ENCODE peak calls at places on chromosome 14, in six cellular contexts. E, V, T, Q, N and F are unnamed samples.
A peak's percentile ranks its signal among the peaks of the same experiment; 100 is the strongest.

GRCh38 chr14:69859591-69859990 is 19.6 kb upstream of the SMOC1 start:
- DNase-seq in T (no peak), N (no peak), V (no peak), Q (no peak), E (no peak), F (no peak)

GRCh38 chr14:72547999-72548398 is 345.9 kb downstream of the DPF3 start:
- DNase-seq in Q (no peak), E (peak; percentile 5), V (no peak), T (no peak), N (no peak), F (no peak)

GRCh38 chr14:75907722-75908330 is 74.0 kb downstream of the TGFB3 start:
- DNase-seq in V (no peak), E (no peak), Q (no peak), T (no peak), N (no peak), F (no peak)

GRCh38 chr14:55684956-55685584 is 105.1 kb downstream of the KTN1 start:
- DNase-seq in Q (no peak), E (no peak), N (no peak), V (no peak), T (no peak), F (no peak)

GRCh38 chr14:92461891-92462290 is 51.7 kb upstream of the RIN3 start:
- DNase-seq in N (no peak), Q (no peak), V (no peak), T (no peak), E (no peak), F (no peak)

GRCh38 chr14:81506512-81506911 is 27.1 kb downstream of the SEL1L start:
- DNase-seq in Q (no peak), T (no peak), N (no peak), E (no peak), V (no peak), F (no peak)

GRCh38 chr14:44912041-44912869 is 49.5 kb downstream of the KLHL28 start:
- DNase-seq in N (no peak), T (no peak), Q (no peak), V (peak; percentile 66), E (no peak), F (no peak)

GRCh38 chr14:20455355-20456300 is 602 bp downstream of the APEX1 start:
- DNase-seq in T (no peak), N (no peak), E (peak; percentile 74), Q (peak; percentile 48), V (peak; percentile 83), F (peak; percentile 13)

GRCh38 chr14:93109572-93110481 is 5.9 kb downstream of the ITPK1 start:
- DNase-seq in T (no peak), E (no peak), N (no peak), Q (no peak), V (no peak), F (no peak)

GRCh38 chr14:100578552-100578951 is 8.7 kb downstream of the BEGAIN start:
- DNase-seq in V (no peak), E (no peak), Q (no peak), T (no peak), N (no peak), F (no peak)

GRCh38 chr14:24761141-24761540 is 127.2 kb upstream of the GZMB start:
- DNase-seq in V (no peak), T (no peak), N (no peak), E (no peak), Q (no peak), F (no peak)

GRCh38 chr14:100815478-100816285 is 10.2 kb upstream of the MEG3 start:
- DNase-seq in T (no peak), Q (no peak), V (peak; percentile 40), E (no peak), N (no peak), F (no peak)

GRCh38 chr14:60183724-60184596 is 18.8 kb upstream of the DHRS7 start:
- DNase-seq in V (no peak), Q (peak; percentile 55), N (no peak), T (no peak), E (no peak), F (no peak)

GRCh38 chr14:100738704-100739131 is 12.0 kb downstream of the DLK1 start:
- DNase-seq in Q (no peak), N (no peak), V (peak; percentile 68), T (no peak), E (peak; percentile 41), F (no peak)

GRCh38 chr14:69637503-69638030 is 26.2 kb downstream of the SUSD6 start:
- DNase-seq in V (peak; percentile 79), T (peak; percentile 59), E (peak; percentile 72), Q (no peak), N (no peak), F (no peak)

GRCh38 chr14:22814945-22815713 is at the start of gene SLC7A7:
- DNase-seq in E (no peak), Q (no peak), N (no peak), T (no peak), V (peak; percentile 69), F (no peak)

GRCh38 chr14:100291305-100292075 is 14.8 kb downstream of the SLC25A29 start:
- DNase-seq in E (no peak), V (peak; percentile 64), T (no peak), N (no peak), Q (no peak), F (no peak)

GRCh38 chr14:43479751-43480150 is 1027.3 kb downstream of the FSCB start:
- DNase-seq in V (no peak), E (no peak), N (no peak), T (no peak), Q (no peak), F (no peak)

GRCh38 chr14:59244581-59244980 is 56.1 kb downstream of the DAAM1 start:
- DNase-seq in V (no peak), N (no peak), E (no peak), Q (no peak), T (no peak), F (no peak)

GRCh38 chr14:99742074-99742473 is 51.1 kb upstream of the EML1 start:
- DNase-seq in N (no peak), V (no peak), E (no peak), Q (no peak), T (no peak), F (no peak)

GRCh38 chr14:81464253-81465001 is 64.3 kb upstream of the STON2 start:
- DNase-seq in T (peak; percentile 53), V (no peak), E (no peak), Q (peak; percentile 94), N (no peak), F (peak; percentile 11)

GRCh38 chr14:61280526-61281185 is 482 bp downstream of the TMEM30B start:
- DNase-seq in T (peak; percentile 57), V (peak; percentile 90), N (no peak), Q (peak; percentile 47), E (no peak), F (no peak)

GRCh38 chr14:57495409-57495808 is 1.8 kb upstream of the CCDC198 start:
- DNase-seq in E (no peak), V (no peak), N (no peak), Q (no peak), T (no peak), F (no peak)

DNA sequence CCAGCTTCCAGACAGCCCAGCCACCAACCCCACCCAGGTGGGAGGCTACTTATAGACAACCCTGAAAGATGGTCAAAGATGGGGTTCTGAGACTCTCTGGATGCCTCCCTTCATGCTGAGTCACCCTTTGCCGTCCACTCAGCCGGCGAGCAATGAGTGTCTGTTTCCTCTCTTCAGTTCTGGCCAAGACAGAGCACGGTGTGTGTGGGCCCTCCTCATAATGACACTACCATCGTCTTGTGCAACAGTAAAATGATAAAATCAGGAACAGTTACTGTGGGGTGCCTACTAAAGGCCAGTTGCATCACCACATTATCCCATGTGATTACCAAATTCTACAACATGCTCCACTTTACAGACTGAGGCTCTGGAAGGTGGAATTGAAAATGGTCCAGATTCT is 7.0 kb upstream of the BDKRB1 start:
- DNase-seq in T (no peak), V (no peak), E (peak; percentile 90), N (no peak), Q (peak; percentile 58), F (no peak)
- TF ChIP-seq POLR2A in T (no peak), V (no peak), E (no peak), N (no peak), Q (no peak), F (no peak)

GRCh38 chr14:105889666-105890473 is 363.5 kb downstream of the TMEM121 start:
- DNase-seq in E (peak; percentile 48), N (no peak), Q (no peak), T (peak; percentile 3), V (peak; percentile 65), F (no peak)
- TF ChIP-seq POLR2A in E (no peak), N (no peak), Q (no peak), T (no peak), V (no peak), F (no peak)

GRCh38 chr14:90405101-90405500 is 8.3 kb downstream of the CALM1 start:
- DNase-seq in N (no peak), E (no peak), V (no peak), T (no peak), Q (no peak), F (no peak)

GRCh38 chr14:90406384-90406798 is 9.6 kb downstream of the CALM1 start:
- DNase-seq in N (no peak), Q (no peak), E (peak; percentile 66), T (no peak), V (no peak), F (no peak)

GRCh38 chr14:90408713-90409112 is 11.9 kb downstream of the CALM1 start:
- DNase-seq in T (no peak), Q (no peak), E (no peak), N (no peak), V (no peak), F (no peak)

GRCh38 chr14:90403065-90403464 is 6.2 kb downstream of the CALM1 start:
- DNase-seq in N (no peak), T (no peak), E (peak; percentile 60), V (no peak), Q (no peak), F (no peak)

DNA sequence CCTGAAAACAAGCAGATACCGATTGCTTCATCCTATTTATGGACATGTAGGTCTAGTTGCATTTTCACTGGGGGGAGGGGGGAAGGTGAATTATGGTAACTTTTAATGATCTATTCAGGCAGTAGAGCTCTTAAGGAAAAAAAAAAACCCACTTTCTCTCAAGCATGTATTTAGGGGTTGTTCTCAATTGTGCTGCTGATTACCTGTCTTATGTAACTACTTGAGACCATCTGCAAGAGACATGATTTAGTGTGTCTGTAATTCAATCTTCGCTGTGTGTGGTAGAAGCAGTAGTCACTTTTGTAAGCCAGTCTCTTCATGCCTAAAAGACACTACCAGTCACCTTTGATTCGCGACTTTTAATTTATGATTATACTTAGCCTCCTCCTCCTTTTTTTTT is 8.9 kb downstream of the CALM1 start:
- DNase-seq in T (no peak), N (no peak), Q (no peak), V (no peak), E (no peak), F (no peak)
- TF ChIP-seq POLR2A in T (no peak), N (no peak), Q (no peak), V (no peak), E (no peak), F (no peak)

GRCh38 chr14:34277191-34277590 is 184.8 kb downstream of the SPTSSA start:
- DNase-seq in E (no peak), T (no peak), N (no peak), Q (no peak), V (no peak), F (no peak)

GRCh38 chr14:34270361-34270760 is 191.7 kb downstream of the SPTSSA start:
- DNase-seq in E (no peak), N (no peak), Q (no peak), V (no peak), T (no peak), F (no peak)

DNA sequence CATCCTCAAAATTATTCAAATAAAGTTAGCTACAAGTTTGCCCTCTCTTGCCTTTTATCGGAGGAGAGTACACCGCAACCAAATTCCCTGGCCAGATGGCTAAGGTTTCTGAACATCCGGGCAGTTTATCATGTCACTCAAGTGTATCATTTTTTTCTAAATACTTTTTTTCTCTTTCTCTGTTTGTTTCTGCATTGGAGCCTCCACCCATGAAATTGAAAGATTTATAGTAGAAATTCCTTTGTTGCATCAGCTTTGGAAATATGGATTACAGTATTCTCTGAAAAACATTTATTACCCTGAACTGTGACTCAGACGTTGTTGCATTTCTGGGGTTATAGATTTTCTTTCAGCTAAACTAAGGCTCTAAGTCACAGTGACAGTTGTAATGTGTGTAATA is 187.0 kb downstream of the SPTSSA start:
- DNase-seq in Q (no peak), N (no peak), V (no peak), T (no peak), E (no peak), F (no peak)
- TF ChIP-seq POLR2A in Q (no peak), N (no peak), V (no peak), T (no peak), E (no peak), F (no peak)